ENCODE peak calls at places on chromosomes 12 and 14, in four cellular contexts. F, R, X and K are unnamed samples.

GRCh38 chr14:95294834-95295599 is 24.7 kb downstream of the CLMN start:
- DNase-seq in F (no peak), R (no peak), X (no peak), K (no peak)

GRCh38 chr12:3553221-3553620 is 62.2 kb downstream of the PRMT8 start:
- DNase-seq in F (no peak), R (no peak), X (no peak), K (no peak)

GRCh38 chr14:34993444-34993843 is 10.7 kb downstream of the SRP54 start:
- DNase-seq in F (no peak), R (no peak), X (no peak), K (no peak)

GRCh38 chr12:2751686-2752085 is 43.1 kb upstream of the FKBP4 start:
- DNase-seq in F (no peak), R (no peak), X (no peak), K (no peak)

GRCh38 chr12:82996168-82996812 is 309.6 kb downstream of the TMTC2 start:
- DNase-seq in F (no peak), R (no peak), X (no peak), K (no peak)

GRCh38 chr14:69987416-69988144 is 108.4 kb downstream of the SMOC1 start:
- DNase-seq in F (no peak), R (no peak), X (no peak), K (no peak)

GRCh38 chr14:96363751-96364336 is 518 bp downstream of the GSKIP start:
- DNase-seq in F (peak; percentile 81), R (no peak), X (peak; percentile 63), K (peak; percentile 31)

GRCh38 chr12:127928615-127929014 is 338.4 kb upstream of the TMEM132C start:
- DNase-seq in F (no peak), R (no peak), X (no peak), K (no peak)

GRCh38 chr12:13044859-13045384 is 741 bp downstream of the FAM234B start:
- DNase-seq in F (no peak), R (no peak), X (no peak), K (no peak)

GRCh38 chr12:101783838-101784237 is 44.6 kb upstream of the SYCP3 start:
- DNase-seq in F (no peak), R (no peak), X (no peak), K (no peak)

GRCh38 chr12:546920-547845 is 87.4 kb downstream of the B4GALNT3 start:
- DNase-seq in F (peak; percentile 92), R (no peak), X (peak; percentile 77), K (peak; percentile 26)

GRCh38 chr14:60722836-60723217 is 1.3 kb downstream of the SIX4 start:
- DNase-seq in F (peak; percentile 72), R (no peak), X (no peak), K (peak; percentile 11)

GRCh38 chr14:93960108-93960475 is 16.3 kb downstream of the ASB2 start:
- DNase-seq in F (no peak), R (no peak), X (no peak), K (peak; percentile 4)
- H3K4me1 ChIP-seq in F (no peaks in the 10 kb centered on the region), R (peaks cover 43% of the 10 kb centered on the region), X (peaks cover 72% of the 10 kb centered on the region), K (peaks cover 25% of the 10 kb centered on the region)

GRCh38 chr12:108694812-108695278 is 36.5 kb downstream of the CORO1C start:
- DNase-seq in F (no peak), R (no peak), X (no peak), K (peak; percentile 74)

GRCh38 chr12:108693781-108694180 is 37.5 kb downstream of the CORO1C start:
- DNase-seq in F (no peak), R (no peak), X (no peak), K (no peak)

GRCh38 chr12:108691154-108691994 is 39.9 kb downstream of the CORO1C start:
- DNase-seq in F (peak; percentile 96), R (peak; percentile 72), X (peak; percentile 92), K (peak; percentile 99)

GRCh38 chr12:108691995-108692808 is 39.1 kb downstream of the CORO1C start:
- DNase-seq in F (peak; percentile 80), R (no peak), X (peak; percentile 59), K (peak; percentile 34)

GRCh38 chr12:108693186-108693585 is 38.1 kb downstream of the CORO1C start:
- DNase-seq in F (no peak), R (no peak), X (no peak), K (no peak)
- H3K4me1 ChIP-seq in F (peaks cover 3% of the 10 kb centered on the region), R (peaks cover 83% of the 10 kb centered on the region), X (peaks cover 62% of the 10 kb centered on the region), K (peaks cover 37% of the 10 kb centered on the region)

DNA sequence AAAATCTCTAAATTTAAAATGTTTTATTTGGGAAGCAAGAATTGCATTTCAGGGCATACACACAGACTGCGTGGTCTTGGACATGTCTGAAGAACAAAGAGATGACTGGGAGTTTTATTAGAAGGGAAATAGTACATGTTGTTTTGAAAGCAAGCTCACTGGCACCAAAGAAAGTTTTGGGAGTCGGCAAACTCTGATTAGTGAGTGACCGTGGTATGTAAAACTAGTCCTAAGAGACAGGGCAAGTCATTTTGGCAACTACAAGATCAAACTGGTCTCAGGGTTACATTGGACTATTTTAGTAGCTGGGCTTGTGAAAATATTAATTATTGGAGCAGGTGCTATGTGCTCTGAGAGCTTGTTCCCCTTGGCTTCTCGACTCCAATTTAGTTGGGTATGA is 14.9 kb downstream of the TMEM116 start:
- DNase-seq in F (no peak), R (no peak), X (no peak), K (no peak)
- H3K4me1 ChIP-seq in F (no peaks in the 10 kb centered on the region), R (no peaks in the 10 kb centered on the region), X (peaks cover 20% of the 10 kb centered on the region), K (peaks cover 3% of the 10 kb centered on the region)

DNA sequence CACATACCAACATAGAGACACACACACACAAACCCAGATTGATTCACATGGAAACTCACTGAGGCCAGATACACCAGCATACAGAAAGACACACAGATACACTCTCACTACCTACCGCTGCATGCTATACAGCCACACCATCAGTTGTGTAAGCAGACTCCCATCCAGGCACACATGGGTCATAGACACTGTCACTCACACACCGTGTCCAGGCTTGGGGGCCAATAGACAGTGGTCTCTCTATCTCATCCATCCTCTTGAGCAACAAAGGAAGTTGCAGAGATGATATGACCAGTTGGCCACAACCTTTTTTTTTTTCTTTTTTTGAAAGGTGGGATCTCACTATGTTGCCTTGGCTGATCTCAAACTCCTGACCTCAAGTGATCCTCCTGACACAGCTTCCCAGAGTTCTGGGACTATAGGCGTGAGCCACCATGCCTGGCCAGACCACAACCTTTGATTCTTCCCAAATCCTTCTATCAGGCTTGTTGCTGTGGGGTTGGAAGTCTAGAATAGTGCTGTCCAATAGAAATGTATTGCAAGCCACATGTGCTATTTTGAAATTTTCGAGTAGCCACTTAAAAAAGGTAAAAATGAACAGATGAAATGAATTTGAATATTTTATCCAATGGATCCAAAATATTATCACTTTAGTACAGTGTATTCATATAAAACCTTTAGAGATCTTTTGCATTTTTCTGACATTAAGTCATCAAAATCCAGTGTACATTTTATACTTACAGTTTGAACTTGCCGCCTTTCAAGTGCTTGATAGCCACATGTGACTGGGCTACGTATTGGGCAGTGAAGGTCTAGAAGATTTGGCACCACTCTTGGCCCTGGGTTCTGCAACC is 7.4 kb downstream of the LRP1-AS start:
- DNase-seq in F (no peak), R (no peak), X (no peak), K (peak; percentile 69)
- H3K4me1 ChIP-seq in F (no peaks in the 10 kb centered on the region), R (peaks cover 18% of the 10 kb centered on the region), X (peaks cover 60% of the 10 kb centered on the region), K (peaks cover 44% of the 10 kb centered on the region)